ENCODE peak calls at places on chromosomes 5 and 9, in nine cellular contexts. U is cardiac muscle cell; Y is AG04450; T is SK-N-SH; K is stomach; N is uterus; B is aorta; W is psoas muscle; C is CD4-positive, CD25-positive, alpha-beta regulatory T cell. X is an unnamed sample.
A peak's percentile ranks its signal among the peaks of the same experiment; 100 is the strongest.

GRCh38 chr5:133399247-133399891 is 213.0 kb downstream of the FSTL4 start:
- DNase-seq in T (no peak), Y (no peak), U (no peak), K (no peak), W (no peak), B (peak; percentile 23), C (no peak), N (no peak), X (no peak)

GRCh38 chr5:16884595-16884994 is 51.5 kb downstream of the MYO10 start:
- DNase-seq in U (no peak), W (no peak), N (no peak), Y (no peak), B (no peak), T (no peak), K (no peak), C (no peak), X (no peak)

GRCh38 chr5:155906046-155906445 is 420.9 kb upstream of the SGCD start:
- DNase-seq in T (no peak), C (no peak), Y (no peak), K (no peak), U (no peak), N (no peak), B (no peak), W (no peak), X (no peak)

GRCh38 chr9:120608421-120608820 is 28.5 kb upstream of the CDK5RAP2 start:
- DNase-seq in C (no peak), B (no peak), N (no peak), U (no peak), K (no peak), W (no peak), Y (no peak), T (no peak), X (no peak)

GRCh38 chr9:93207326-93207814 is 23.4 kb downstream of the WNK2 start:
- DNase-seq in N (peak; percentile 68), U (peak; percentile 67), K (no peak), T (peak; percentile 70), Y (no peak), W (no peak), B (peak; percentile 80), C (no peak), X (no peak)

GRCh38 chr5:139251695-139252288 is 41.7 kb upstream of the MATR3 start:
- DNase-seq in B (no peak), Y (peak; percentile 50), U (peak; percentile 52), C (no peak), N (no peak), K (no peak), T (no peak), W (no peak), X (no peak)

GRCh38 chr9:123377211-123377971 is 21.4 kb downstream of the CRB2 start:
- DNase-seq in W (no peak), N (no peak), T (peak; percentile 79), Y (no peak), K (peak; percentile 35), U (no peak), B (no peak), C (no peak), X (no peak)

GRCh38 chr5:120436996-120437395 is 27.1 kb upstream of the PRR16 start:
- DNase-seq in B (no peak), K (no peak), Y (no peak), C (no peak), N (no peak), T (no peak), U (no peak), W (no peak), X (no peak)

GRCh38 chr5:151671979-151672378 is 14.7 kb downstream of the SPARC start:
- DNase-seq in W (peak; percentile 64), Y (no peak), B (peak; percentile 77), U (peak; percentile 83), N (no peak), T (no peak), K (no peak), C (no peak), X (no peak)

GRCh38 chr9:22214497-22215031 is 205.5 kb upstream of the CDKN2B start:
- DNase-seq in N (no peak), U (no peak), C (no peak), W (no peak), B (no peak), Y (no peak), K (no peak), T (no peak), X (no peak)

GRCh38 chr9:123355761-123356520 is at the start of gene CRB2:
- DNase-seq in N (peak; percentile 61), B (no peak), Y (no peak), C (no peak), W (no peak), T (peak; percentile 42), U (no peak), K (no peak), X (no peak)

GRCh38 chr5:150158170-150158949 is 2.7 kb upstream of the PDGFRB start:
- DNase-seq in N (peak; percentile 66), U (peak; percentile 69), K (no peak), T (peak; percentile 90), Y (no peak), B (no peak), W (peak; percentile 55), C (no peak), X (no peak)

GRCh38 chr9:134994926-134995791 is 77.4 kb upstream of the FCN1 start:
- DNase-seq in K (no peak), U (no peak), Y (no peak), T (no peak), B (peak; percentile 28), W (no peak), N (no peak), C (no peak), X (no peak)

GRCh38 chr5:153490124-153491085 is at the start of gene GRIA1:
- DNase-seq in U (peak; percentile 5), N (no peak), W (no peak), C (no peak), K (no peak), B (no peak), Y (no peak), T (peak; percentile 15), X (no peak)

GRCh38 chr9:37386988-37387387 is 35.5 kb upstream of the GRHPR start:
- DNase-seq in N (no peak), K (no peak), W (no peak), T (no peak), Y (no peak), U (no peak), B (no peak), C (no peak), X (no peak)

GRCh38 chr5:12951846-12952245 is 992.6 kb downstream of the DNAH5 start:
- DNase-seq in N (no peak), K (no peak), Y (no peak), U (no peak), C (no peak), W (no peak), B (no peak), T (no peak), X (no peak)
- H3K9me3 ChIP-seq in N (no peaks in the 10 kb centered on the region), K (no peaks in the 10 kb centered on the region), Y (peaks cover 10% of the 10 kb centered on the region), U (no peaks in the 10 kb centered on the region), C (peaks cover 2% of the 10 kb centered on the region), W (no peaks in the 10 kb centered on the region), B (no peaks in the 10 kb centered on the region), T (no peaks in the 10 kb centered on the region), X (no peaks in the 10 kb centered on the region)

DNA sequence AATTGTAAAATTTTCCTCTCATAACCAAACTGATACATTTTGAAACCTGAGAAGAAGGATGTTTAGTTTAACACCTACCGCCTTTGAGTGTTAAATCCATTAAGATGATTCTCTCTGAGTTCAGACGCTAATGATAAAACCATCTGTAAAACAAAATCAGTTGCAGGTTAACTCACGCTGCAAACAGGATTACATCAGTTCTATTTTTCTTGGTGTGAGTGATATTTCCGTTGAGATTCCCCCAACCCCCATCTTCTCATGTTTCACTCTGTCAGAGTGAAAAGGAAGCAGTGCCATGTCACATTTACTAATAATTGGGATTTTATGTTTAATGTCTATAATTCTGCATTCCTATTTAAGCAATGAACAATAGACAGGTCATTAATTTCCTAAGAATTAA is 146.5 kb downstream of the FANCC start:
- DNase-seq in C (no peak), U (peak; percentile 45), W (no peak), T (no peak), Y (no peak), K (no peak), B (no peak), N (no peak), X (no peak)
- H3K27ac ChIP-seq in C (no peak overlapping the region), U (no peak overlapping the region), W (peak overlapping the region; percentile 1), T (peak overlapping the region; percentile 36), Y (no peak overlapping the region), K (no peak overlapping the region), B (no peak overlapping the region), N (no peak overlapping the region), X (no peak overlapping the region)

DNA sequence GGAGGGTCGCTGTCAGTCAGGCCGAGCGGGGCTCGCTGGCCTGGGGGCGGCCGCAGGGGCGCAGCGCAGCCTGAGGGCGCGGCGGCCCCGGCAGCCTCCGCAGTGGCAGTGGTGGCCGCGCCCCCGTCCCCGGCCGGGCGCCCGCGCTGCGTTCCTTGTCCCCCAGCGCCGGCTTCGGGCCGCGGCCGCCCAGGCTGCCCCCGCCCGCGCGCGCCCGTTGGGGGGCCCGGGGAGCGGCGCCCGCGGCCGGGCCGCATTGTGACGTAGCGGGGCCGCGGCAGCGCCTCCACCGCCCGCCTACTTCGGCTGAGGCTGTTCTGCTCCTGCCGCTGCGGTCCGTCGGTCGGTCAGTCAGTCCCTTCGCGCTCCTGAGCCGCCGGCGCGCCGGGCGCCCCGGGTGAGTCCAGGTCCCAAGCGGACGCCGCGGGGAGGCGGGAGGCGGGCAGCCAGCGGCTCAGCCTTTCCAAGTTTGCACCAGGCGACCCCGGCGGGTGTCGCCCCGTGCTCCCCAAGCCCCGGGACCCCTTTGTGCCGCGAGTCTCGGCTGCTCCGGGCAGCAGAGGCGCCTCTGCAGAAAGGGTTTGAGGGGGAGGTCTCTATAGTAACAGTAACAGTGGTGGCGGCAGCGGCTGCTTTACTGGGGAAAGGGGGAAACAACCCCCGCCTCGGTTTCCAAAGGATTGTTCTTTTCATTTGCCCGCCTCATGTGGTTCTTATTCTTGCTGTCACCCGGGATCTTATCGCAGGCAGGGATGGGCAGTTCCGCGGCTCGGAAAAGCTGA is at the start of gene SNCAIP:
- DNase-seq in B (peak; percentile 59), N (peak; percentile 57), U (peak; percentile 59), C (no peak), T (peak; percentile 81), W (peak; percentile 51), K (peak; percentile 40), Y (no peak), X (no peak)
- H3K4me3 ChIP-seq in B (peak within 1 kb of the TSS; percentile 69), N (peak within 1 kb of the TSS; percentile 68), U (peak within 1 kb of the TSS; percentile 95), C (no peak within 1 kb of the TSS), T (peak within 1 kb of the TSS; percentile 56), W (peak within 1 kb of the TSS; percentile 69), K (peak within 1 kb of the TSS; percentile 57), Y (peak within 1 kb of the TSS; percentile 75), X (no peak within 1 kb of the TSS)

GRCh38 chr5:164869325-164869724 is 1363.9 kb downstream of the MAT2B start:
- DNase-seq in Y (no peak), U (no peak), B (no peak), W (no peak), C (no peak), T (no peak), N (no peak), K (no peak), X (no peak)

GRCh38 chr5:164868761-164869160 is 1363.3 kb downstream of the MAT2B start:
- DNase-seq in C (no peak), N (no peak), T (no peak), B (no peak), K (no peak), Y (no peak), U (no peak), W (no peak), X (no peak)
- H3K9me3 ChIP-seq in C (peaks cover 6% of the 10 kb centered on the region), N (no peaks in the 10 kb centered on the region), T (no peaks in the 10 kb centered on the region), B (no peaks in the 10 kb centered on the region), K (no peaks in the 10 kb centered on the region), Y (peaks cover 2% of the 10 kb centered on the region), U (no peaks in the 10 kb centered on the region), W (no peaks in the 10 kb centered on the region), X (no peaks in the 10 kb centered on the region)

GRCh38 chr5:177535125-177535524 is 18.4 kb upstream of the DDX41 start:
- DNase-seq in T (no peak), W (no peak), Y (no peak), B (no peak), K (no peak), N (no peak), C (no peak), U (no peak), X (no peak)
- H3K27ac ChIP-seq in T (no peak overlapping the region), W (peak overlapping the region; percentile 86), Y (no peak overlapping the region), B (no peak overlapping the region), K (no peak overlapping the region), N (no peak overlapping the region), C (no peak overlapping the region), U (no peak overlapping the region), X (no peak overlapping the region)